ENCODE peak calls at places on chromosomes 3 and 15, in five cellular contexts. A is GM23338, L is neural progenitor cell, V is IMR-90, K is fibroblast of lung. X is an unnamed sample. For H3K36me3, the result is how much of the 10 kb centered on the place peaks cover.

GRCh38 chr3:107264888-107265287 is 112.4 kb upstream of the CCDC54 start:
- DNase-seq in A (peak), L (no peak), V (no peak), K (no peak), X (no peak)

GRCh38 chr15:36571301-36571700 is 8.1 kb upstream of the CDIN1 start:
- DNase-seq in A (no peak), L (no peak), V (peak), K (no peak), X (no peak)

GRCh38 chr15:82647045-82647834 is at the start of gene CPEB1:
- DNase-seq in A (peak), L (peak), V (peak), K (peak), X (no peak)

GRCh38 chr15:58731756-58732535 is 17.6 kb downstream of the ADAM10 start:
- DNase-seq in A (no peak), L (no peak), V (peak), K (peak), X (no peak)

GRCh38 chr3:72907851-72908620 is 20.2 kb downstream of the GXYLT2 start:
- DNase-seq in A (no peak), L (no peak), V (peak), K (peak), X (no peak)

GRCh38 chr3:139588450-139588849 is 48.9 kb upstream of the RBP1 start:
- DNase-seq in A (peak), L (peak), V (no peak), K (no peak), X (no peak)

GRCh38 chr15:69987492-69988482 is 109.9 kb downstream of the TLE3 start:
- DNase-seq in A (no peak), L (no peak), V (no peak), K (no peak), X (no peak)

GRCh38 chr3:33786565-33787327 is 11.7 kb upstream of the PDCD6IP start:
- DNase-seq in A (peak), L (no peak), V (no peak), K (no peak), X (no peak)

GRCh38 chr15:73573572-73573971 is 59.6 kb downstream of the NPTN start:
- DNase-seq in A (no peak), L (no peak), V (peak), K (peak), X (no peak)

GRCh38 chr15:88896339-88897033 is 1.1 kb upstream of the HAPLN3 start:
- DNase-seq in A (no peak), L (peak), V (no peak), K (no peak), X (no peak)

GRCh38 chr15:32828507-32829186 is 110.8 kb downstream of the GREM1 start:
- DNase-seq in A (no peak), L (no peak), V (peak), K (peak), X (no peak)

GRCh38 chr3:30996467-30996866 is 102.0 kb upstream of the GADL1 start:
- DNase-seq in A (peak), L (peak), V (no peak), K (no peak), X (no peak)

GRCh38 chr15:95932676-95933075 is 397.8 kb upstream of the NR2F2 start:
- DNase-seq in A (no peak), L (no peak), V (peak), K (no peak), X (no peak)

GRCh38 chr3:27800261-27800660 is 78.1 kb upstream of the EOMES start:
- DNase-seq in A (no peak), L (no peak), V (peak), K (no peak), X (no peak)

GRCh38 chr3:128319741-128320141 is 146.9 kb downstream of the DNAJB8 start:
- DNase-seq in A (no peak), L (no peak), V (no peak), K (no peak), X (no peak)

GRCh38 chr3:107958151-107958550 is 132.7 kb downstream of the CD47 start:
- DNase-seq in A (no peak), L (no peak), V (no peak), K (no peak), X (no peak)

GRCh38 chr15:100438570-100438969 is 90.2 kb downstream of the CERS3 start:
- DNase-seq in A (no peak), L (no peak), V (no peak), K (peak), X (peak)

GRCh38 chr15:49686626-49687025 is 65.8 kb downstream of the DTWD1 start:
- DNase-seq in A (no peak), L (no peak), V (peak), K (peak), X (no peak)

GRCh38 chr15:77732514-77733335 is 100.0 kb upstream of the LINGO1 start:
- DNase-seq in A (no peak), L (no peak), V (no peak), K (no peak), X (no peak)

GRCh38 chr3:152258448-152259302 is 10.1 kb upstream of the MBNL1 start:
- DNase-seq in A (no peak), L (no peak), V (peak), K (peak), X (no peak)

GRCh38 chr3:48552111-48552911 is 4.3 kb downstream of the PFKFB4 start:
- DNase-seq in A (no peak), L (no peak), V (no peak), K (no peak), X (no peak)

GRCh38 chr15:27828721-27829120 is 270.4 kb downstream of the OCA2 start:
- DNase-seq in A (no peak), L (no peak), V (no peak), K (no peak), X (no peak)

GRCh38 chr3:141405581-141405980 is 37.3 kb downstream of the ZBTB38 start:
- DNase-seq in A (no peak), L (no peak), V (peak), K (peak), X (no peak)

GRCh38 chr3:181265750-181266333 is 276.3 kb upstream of the DNAJC19 start:
- DNase-seq in A (no peak), L (no peak), V (no peak), K (peak), X (no peak)

GRCh38 chr3:99997293-99997692 is 117.0 kb downstream of the FILIP1L start:
- DNase-seq in A (no peak), L (no peak), V (no peak), K (no peak), X (no peak)

GRCh38 chr15:60508442-60508841 is 29.5 kb upstream of the ICE2 start:
- DNase-seq in A (no peak), L (no peak), V (no peak), K (no peak), X (no peak)

GRCh38 chr15:74540135-74540760 is 772 bp upstream of the ARID3B start:
- DNase-seq in A (peak), L (peak), V (peak), K (no peak), X (peak)

GRCh38 chr3:30843950-30844349 is 50.5 kb downstream of the GADL1 start:
- DNase-seq in A (no peak), L (no peak), V (no peak), K (no peak), X (no peak)

GRCh38 chr3:46946416-46946815 is 30.1 kb downstream of the CCDC12 start:
- DNase-seq in A (no peak), L (no peak), V (no peak), K (no peak), X (no peak)

GRCh38 chr3:46947545-46947899 is 29.0 kb downstream of the CCDC12 start:
- DNase-seq in A (no peak), L (no peak), V (no peak), K (no peak), X (no peak)

GRCh38 chr3:46946856-46947544 is 29.5 kb downstream of the CCDC12 start:
- DNase-seq in A (no peak), L (no peak), V (peak), K (peak), X (peak)

GRCh38 chr3:46948830-46949671 is 27.5 kb downstream of the CCDC12 start:
- DNase-seq in A (peak), L (no peak), V (no peak), K (no peak), X (no peak)

DNA sequence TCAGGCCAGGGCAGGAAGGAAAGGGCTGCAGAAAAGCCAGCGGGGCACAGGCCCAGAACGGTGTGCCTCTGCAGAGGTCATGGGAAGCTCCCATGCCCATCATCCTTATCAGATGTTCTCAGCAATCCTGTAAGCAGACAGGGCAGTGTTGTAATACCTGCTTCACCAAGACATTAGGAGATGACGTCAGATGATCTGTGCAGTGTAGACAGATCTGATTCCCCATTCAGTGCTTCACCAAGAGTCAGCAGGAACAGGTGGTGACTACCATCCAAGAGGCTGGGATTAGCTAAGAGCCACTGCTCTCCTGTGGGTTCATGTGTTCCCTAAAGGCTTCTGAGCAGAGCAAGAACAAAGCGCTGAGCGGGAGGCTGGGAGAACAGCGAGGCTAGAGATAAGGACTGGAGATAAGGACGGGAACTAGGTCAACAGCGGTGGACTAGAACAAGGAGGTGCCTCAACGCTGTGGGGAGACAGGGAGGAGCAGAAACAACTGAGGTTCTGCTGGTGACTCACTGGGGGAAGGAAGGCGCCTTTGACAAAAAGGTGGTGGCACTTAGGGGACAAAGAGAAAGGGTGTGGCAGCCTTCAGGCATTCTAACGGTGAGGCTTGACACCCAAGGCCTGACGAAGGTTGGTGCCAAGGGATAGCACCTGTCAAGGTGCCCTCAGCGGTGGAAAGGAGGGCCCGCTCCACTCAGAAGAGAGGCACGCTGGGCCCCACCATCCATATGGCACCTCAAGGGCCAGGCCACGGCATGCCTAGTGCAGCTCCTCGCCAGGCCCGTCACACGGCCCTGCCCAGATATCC is 28.4 kb downstream of the CCDC12 start:
- DNase-seq in A (no peak), L (no peak), V (peak), K (peak), X (peak)
- H3K36me3 ChIP-seq in A (under half), L (under half), V (under half), K (under half), X (under half)

DNA sequence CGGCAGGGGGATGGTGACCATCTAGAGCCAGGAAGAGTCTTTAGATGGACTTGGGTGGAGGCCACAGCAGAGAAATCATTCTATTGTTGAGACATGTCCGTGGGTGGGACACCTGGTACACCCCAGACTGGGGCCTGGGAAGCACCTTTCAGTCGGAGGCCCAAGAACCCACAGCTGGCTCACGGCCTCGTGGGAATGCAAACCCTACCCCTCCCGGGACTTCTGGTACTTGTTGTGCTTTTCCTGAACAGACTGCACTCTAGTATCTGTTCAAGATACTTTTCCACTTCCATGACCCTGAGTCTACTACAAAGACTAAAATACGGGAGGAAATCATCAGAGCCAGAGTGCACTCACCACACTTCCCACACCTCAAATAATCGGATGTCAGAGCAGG is 60.7 kb downstream of the BDH1 start:
- DNase-seq in A (no peak), L (no peak), V (no peak), K (no peak), X (no peak)
- H3K4me2 ChIP-seq in A (no peak), L (no peak), V (no peak), K (no peak), X (no peak)

GRCh38 chr3:52379610-52380009 is 63.5 kb downstream of the DNAH1 start:
- DNase-seq in A (no peak), L (no peak), V (no peak), K (no peak), X (no peak)

GRCh38 chr3:52367891-52368880 is 52.1 kb downstream of the DNAH1 start:
- DNase-seq in A (peak), L (no peak), V (no peak), K (no peak), X (no peak)

GRCh38 chr3:52372822-52373504 is 56.8 kb downstream of the DNAH1 start:
- DNase-seq in A (peak), L (peak), V (no peak), K (no peak), X (no peak)

GRCh38 chr3:52374173-52374572 is 58.1 kb downstream of the DNAH1 start:
- DNase-seq in A (no peak), L (no peak), V (no peak), K (no peak), X (no peak)

DNA sequence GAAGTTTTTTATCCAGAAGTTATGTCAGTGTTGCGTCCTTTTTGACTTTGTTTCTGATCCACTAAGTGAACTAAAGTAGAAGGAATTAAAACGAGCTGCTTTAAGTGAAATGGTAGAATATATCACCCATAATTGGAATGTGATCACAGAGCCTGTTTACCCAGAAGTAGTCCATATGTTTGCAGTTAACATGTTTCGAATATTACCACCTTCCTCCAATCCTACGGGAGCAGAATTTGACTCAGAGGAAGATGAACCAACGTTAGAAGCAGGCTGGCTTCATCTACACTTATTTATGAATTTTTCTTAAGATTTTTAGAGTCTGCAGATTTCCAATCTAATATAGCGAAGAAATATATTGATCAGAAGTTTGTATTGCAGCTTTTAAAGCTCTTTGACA is 57.6 kb downstream of the DNAH1 start:
- DNase-seq in A (no peak), L (no peak), V (peak), K (no peak), X (no peak)
- H3K36me3 ChIP-seq in A (under half), L (under half), V (under half), K (under half), X (under half)

GRCh38 chr15:48267766-48268165 is 61.7 kb downstream of the SLC12A1 start:
- DNase-seq in A (no peak), L (no peak), V (no peak), K (no peak), X (no peak)
- H3K4me2 ChIP-seq in A (peak), L (peak), V (no peak), K (no peak), X (no peak)

GRCh38 chr3:56633201-56633600 is 49.9 kb downstream of the TASOR start:
- DNase-seq in A (no peak), L (no peak), V (no peak), K (no peak), X (no peak)

GRCh38 chr3:56633602-56634371 is 49.3 kb downstream of the TASOR start:
- DNase-seq in A (no peak), L (no peak), V (no peak), K (no peak), X (no peak)

GRCh38 chr3:56629451-56629850 is 53.6 kb downstream of the TASOR start:
- DNase-seq in A (no peak), L (no peak), V (no peak), K (no peak), X (no peak)

GRCh38 chr3:56629044-56629443 is 54.0 kb downstream of the TASOR start:
- DNase-seq in A (no peak), L (no peak), V (no peak), K (no peak), X (no peak)

GRCh38 chr3:56630966-56631365 is 52.1 kb downstream of the TASOR start:
- DNase-seq in A (no peak), L (no peak), V (peak), K (no peak), X (no peak)
- H3K36me3 ChIP-seq in A (under half), L (under half), V (under half), K (under half), X (half or more)

DNA sequence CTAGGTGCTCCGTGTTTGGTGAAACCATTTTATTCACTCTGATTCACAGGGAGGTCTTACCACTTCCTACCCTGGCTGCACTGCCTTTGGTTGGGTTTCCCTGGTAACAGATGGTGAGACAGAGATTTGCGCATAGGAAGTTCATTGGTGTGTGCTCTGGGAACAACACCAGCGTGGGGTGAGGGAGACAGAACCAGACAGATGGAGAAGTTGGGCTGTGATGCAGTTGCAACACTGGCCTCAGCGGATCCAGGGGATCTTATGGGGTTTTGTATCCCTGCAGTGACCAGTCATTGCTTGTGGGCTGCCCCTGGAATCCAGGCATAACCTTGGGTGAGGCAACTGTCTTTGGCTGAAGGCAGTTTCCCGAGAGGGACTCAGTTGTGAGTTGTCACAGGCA is 12.5 kb upstream of the IL16 start:
- DNase-seq in A (no peak), L (no peak), V (peak), K (peak), X (no peak)
- H3K4me2 ChIP-seq in A (no peak), L (no peak), V (peak), K (peak), X (no peak)

GRCh38 chr3:154275965-154276364 is 48.3 kb downstream of the DHX36 start:
- DNase-seq in A (no peak), L (no peak), V (no peak), K (no peak), X (no peak)
- H3K36me3 ChIP-seq in A (half or more), L (under half), V (under half), K (under half), X (half or more)

DNA sequence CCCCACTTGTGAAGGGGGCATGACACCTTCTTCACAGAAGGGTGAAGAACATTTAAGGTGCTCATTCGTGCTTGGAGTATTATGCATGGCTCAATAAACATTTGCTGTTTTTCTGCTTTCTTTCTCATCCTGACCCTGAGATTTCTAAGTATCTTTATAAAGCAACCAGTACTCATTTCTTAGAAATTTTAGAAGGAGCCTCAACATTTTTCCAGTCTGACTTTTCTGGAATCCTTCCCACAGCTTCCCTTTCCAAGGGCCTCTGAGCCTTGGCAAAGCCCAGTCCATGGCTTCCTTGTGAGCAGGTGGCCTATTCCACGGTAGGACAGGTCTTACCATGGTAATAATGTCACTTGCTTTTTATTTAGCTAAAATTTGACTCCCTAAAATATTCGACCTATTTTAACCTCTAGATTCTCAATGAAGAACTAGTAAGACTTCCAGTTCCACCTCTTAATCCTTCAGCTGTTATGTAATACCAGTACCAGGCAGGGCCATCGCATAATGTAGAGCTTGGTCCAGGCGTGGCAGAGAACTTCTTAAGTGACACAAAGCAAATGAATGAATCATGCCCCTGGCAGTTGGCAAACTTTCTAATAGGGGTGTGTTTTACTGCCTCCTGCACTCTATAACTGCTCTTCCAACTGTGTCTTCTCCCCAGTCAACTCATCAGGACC is 1.0 kb upstream of the TM4SF4 start:
- DNase-seq in A (peak), L (no peak), V (peak), K (peak), X (no peak)
- H3K4me2 ChIP-seq in A (no peak), L (no peak), V (peak), K (no peak), X (no peak)

GRCh38 chr3:184174646-184175492 is at the start of gene AP2M1:
- DNase-seq in A (peak), L (peak), V (peak), K (peak), X (peak)
- H3K36me3 ChIP-seq in A (under half), L (under half), V (under half), K (under half), X (half or more)

X was measured in DND-41.